ENCODE peak calls at places on chromosomes 12 and 14, in four cellular contexts. H, I, G and L are unnamed samples.

GRCh38 chr12:62692884-62693283 is 226.3 kb downstream of the MON2 start:
- DNase-seq in H (no peak), I (no peak), G (no peak), L (peak; percentile 33)

GRCh38 chr12:51421266-51421884 is 3.3 kb upstream of the SLC4A8 start:
- DNase-seq in H (peak; percentile 48), I (peak; percentile 44), G (no peak), L (peak; percentile 60)

GRCh38 chr12:125096894-125097293 is 31.7 kb downstream of the AACS start:
- DNase-seq in H (no peak), I (no peak), G (no peak), L (no peak)

GRCh38 chr12:40106202-40106533 is 287 bp upstream of the SLC2A13 start:
- DNase-seq in H (no peak), I (no peak), G (no peak), L (no peak)

GRCh38 chr12:11961686-11962085 is 109.1 kb upstream of the BCL2L14 start:
- DNase-seq in H (no peak), I (no peak), G (no peak), L (no peak)

GRCh38 chr12:19792028-19792427 is 352.7 kb downstream of the AEBP2 start:
- DNase-seq in H (no peak), I (no peak), G (no peak), L (no peak)

GRCh38 chr12:118103231-118103600 is 595 bp downstream of the VSIG10 start:
- DNase-seq in H (no peak), I (no peak), G (no peak), L (peak; percentile 28)

GRCh38 chr14:74518221-74518620 is 24.7 kb downstream of the ISCA2 start:
- DNase-seq in H (no peak), I (no peak), G (no peak), L (no peak)

GRCh38 chr12:71848212-71848611 is 8.7 kb downstream of the TBC1D15 start:
- DNase-seq in H (no peak), I (no peak), G (no peak), L (no peak)

GRCh38 chr14:20679907-20680306 is 4.5 kb upstream of the RNASE4 start:
- DNase-seq in H (peak; percentile 76), I (peak; percentile 58), G (no peak), L (peak; percentile 72)

GRCh38 chr14:32256606-32257005 is 53.5 kb upstream of the RNU6-8 start:
- DNase-seq in H (no peak), I (no peak), G (no peak), L (no peak)

GRCh38 chr12:123379391-123379790 is 4.5 kb upstream of the KMT5A start:
- DNase-seq in H (no peak), I (no peak), G (no peak), L (no peak)

GRCh38 chr12:2465681-2466080 is 329.1 kb upstream of the FKBP4 start:
- DNase-seq in H (no peak), I (no peak), G (no peak), L (no peak)

DNA sequence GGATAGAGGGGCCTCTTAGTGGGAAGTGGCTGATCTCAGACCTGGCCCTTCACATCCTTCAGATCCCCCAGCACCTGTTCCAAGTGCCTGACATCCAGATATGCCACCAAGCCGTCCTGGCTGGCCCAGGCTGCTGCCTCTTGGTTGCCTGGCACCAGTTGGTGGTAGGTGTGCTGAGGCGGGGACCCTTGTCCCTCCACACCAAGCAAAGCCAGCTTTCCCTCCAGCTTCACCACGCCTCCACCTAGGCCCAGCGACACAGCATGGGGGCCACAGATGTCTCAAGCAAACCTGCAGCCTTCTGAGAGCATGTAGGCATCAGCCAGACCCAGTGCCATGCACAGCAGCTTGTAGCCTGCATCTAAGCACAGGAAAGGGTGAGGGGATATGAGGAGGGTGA is 3.5 kb upstream of the CD63 start:
- DNase-seq in H (no peak), I (no peak), G (no peak), L (no peak)
- TF ChIP-seq POLR2AphosphoS2 in H (no peak), I (no peak), G (no peak), L (no peak)

DNA sequence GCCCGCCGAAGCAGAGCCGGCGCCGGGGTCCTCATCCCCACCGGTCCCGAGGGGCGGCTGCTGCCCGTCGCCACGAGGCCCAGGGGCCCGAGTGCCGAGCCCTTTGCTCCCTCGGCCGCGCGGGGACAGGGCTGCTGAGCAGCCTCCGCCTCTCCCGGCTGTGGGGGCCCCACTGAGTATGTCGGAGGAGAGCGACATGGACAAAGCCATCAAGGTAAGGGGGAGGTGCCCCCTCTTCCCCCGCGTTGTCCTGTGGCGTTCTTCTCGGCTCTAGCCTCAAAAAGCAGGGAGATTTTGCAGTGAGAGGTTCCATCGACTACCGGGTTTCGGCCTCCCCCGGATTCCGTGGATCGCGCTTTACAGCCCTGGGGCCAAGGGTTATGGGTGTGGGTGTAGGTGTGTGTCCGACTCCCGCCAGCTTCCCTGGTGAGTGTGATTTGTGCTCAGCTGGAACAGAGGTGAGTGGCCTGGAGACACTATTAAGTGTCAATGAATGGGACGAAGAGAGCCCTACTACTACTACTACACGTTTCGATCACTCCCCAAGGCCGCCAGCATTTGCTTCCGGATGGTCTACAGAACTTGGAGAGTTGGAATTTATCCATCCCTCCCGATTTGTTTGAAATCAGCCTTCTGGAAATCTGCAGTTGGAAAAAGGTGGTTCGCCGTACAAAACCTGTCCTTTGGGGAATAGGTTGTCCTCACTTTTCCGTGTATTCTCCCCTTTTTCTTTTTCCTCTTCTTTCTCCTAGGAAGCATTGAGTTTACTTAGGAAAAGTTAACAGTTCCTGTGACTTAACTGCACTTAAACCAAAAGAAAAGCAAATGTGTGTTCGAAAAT is 748 bp downstream of the MAPKAPK5 start:
- DNase-seq in H (peak; percentile 18), I (no peak), G (no peak), L (peak; percentile 25)
- TF ChIP-seq POLR2AphosphoS2 in H (no peak), I (no peak), G (no peak), L (no peak)

GRCh38 chr12:65494537-65494936 is 216.1 kb downstream of the MSRB3 start:
- DNase-seq in H (peak; percentile 22), I (no peak), G (no peak), L (no peak)
- TF ChIP-seq POLR2AphosphoS2 in H (no peak), I (no peak), G (no peak), L (no peak)

DNA sequence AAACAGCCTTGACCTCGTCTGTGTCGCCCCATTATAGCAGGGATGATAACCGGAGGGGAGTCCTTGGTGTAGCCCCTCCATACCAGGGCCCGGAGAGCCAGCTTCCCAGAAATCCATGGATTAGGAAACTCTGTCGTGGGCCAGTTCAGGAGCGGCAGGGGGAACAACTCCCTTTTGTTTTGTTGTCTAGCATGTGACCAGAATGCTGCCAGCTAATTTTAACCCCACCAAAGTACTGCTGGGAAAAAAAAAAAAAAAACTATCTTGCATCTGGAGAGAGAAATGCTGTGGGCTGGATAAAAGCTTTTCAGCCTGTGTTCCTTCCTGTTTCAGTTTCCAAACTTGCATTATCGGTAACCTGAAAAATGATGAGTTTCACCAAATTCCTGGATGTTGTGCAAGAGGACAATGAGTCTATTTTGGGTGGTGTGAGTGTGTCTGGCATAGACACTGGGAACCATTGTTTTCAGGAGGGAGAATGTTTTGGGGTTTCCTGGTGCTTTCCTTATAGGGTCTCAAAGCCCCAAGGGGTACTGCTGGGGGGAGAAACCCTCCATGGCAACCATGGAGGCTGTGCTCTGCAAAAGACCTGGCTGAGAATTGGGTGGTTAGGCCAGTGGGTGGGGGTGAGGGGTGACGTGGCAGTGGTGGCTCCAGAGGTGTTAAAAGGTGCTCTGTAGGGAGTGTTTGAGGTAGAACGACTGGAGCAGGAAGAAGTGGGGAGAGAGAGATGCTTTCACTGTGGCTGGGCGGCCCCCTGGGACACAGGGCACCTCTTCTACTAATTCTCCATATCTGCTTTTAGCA is 14.9 kb upstream of the IRF2BPL start:
- DNase-seq in H (peak; percentile 89), I (no peak), G (peak; percentile 60), L (no peak)
- TF ChIP-seq POLR2AphosphoS2 in H (no peak), I (no peak), G (no peak), L (no peak)

DNA sequence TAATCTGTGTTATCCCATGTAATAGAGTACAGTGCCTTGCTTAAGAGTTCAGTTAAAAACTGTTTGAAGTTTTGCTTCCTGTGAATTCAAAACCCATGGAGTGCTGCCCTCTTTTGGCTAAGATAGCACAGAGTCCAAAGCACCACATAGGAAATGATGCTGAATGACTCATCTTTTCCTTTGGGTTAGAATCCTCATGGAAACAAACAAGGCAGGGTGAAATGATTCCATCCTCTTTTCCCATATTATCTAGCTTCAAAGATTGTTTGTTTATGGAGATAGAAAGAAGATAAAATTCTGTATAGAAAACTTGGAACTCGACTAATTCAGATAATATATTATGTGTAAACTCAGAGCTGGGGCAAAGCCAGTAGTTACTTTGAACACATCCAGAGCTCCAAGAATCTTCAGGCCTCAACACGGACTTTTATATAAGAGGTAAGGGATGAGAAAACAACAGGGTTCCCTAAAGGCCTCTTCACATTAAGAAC is 87.4 kb downstream of the OTOGL start:
- DNase-seq in H (peak; percentile 82), I (peak; percentile 8), G (peak; percentile 26), L (peak; percentile 86)
- TF ChIP-seq POLR2AphosphoS2 in H (no peak), I (no peak), G (no peak), L (no peak)

DNA sequence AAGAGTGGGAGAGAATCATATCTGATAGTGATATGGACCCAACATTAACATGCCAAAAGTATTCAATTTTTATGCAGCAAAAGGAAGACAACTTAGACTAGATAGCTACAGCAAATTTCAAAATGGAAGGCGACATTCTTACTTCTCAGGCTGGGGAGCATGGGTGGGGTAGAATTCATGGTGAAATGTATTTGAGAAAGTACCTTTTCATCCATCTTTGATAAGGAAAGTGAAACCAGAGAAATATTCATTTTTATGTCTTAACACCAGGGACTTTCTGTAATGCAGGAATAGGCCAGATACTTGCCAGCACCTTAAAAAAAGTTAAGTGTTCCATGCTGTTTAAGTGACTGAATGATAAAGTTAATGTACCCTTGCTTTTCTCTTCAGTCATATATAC is 13.4 kb downstream of the BTG1 start:
- DNase-seq in H (no peak), I (no peak), G (no peak), L (no peak)
- TF ChIP-seq POLR2AphosphoS2 in H (no peak), I (no peak), G (no peak), L (no peak)

GRCh38 chr12:25189656-25190055 is 5.3 kb downstream of the DNAI7 start:
- DNase-seq in H (no peak), I (no peak), G (no peak), L (no peak)

GRCh38 chr12:25186788-25187397 is 8.1 kb downstream of the DNAI7 start:
- DNase-seq in H (peak; percentile 30), I (no peak), G (peak; percentile 35), L (no peak)

GRCh38 chr12:25184132-25184531 is 10.8 kb downstream of the DNAI7 start:
- DNase-seq in H (no peak), I (no peak), G (no peak), L (no peak)

GRCh38 chr12:25186038-25186787 is 8.7 kb downstream of the DNAI7 start:
- DNase-seq in H (peak; percentile 43), I (no peak), G (peak; percentile 43), L (no peak)

GRCh38 chr12:25187781-25188180 is 7.2 kb downstream of the DNAI7 start:
- DNase-seq in H (no peak), I (no peak), G (no peak), L (no peak)
- TF ChIP-seq POLR2AphosphoS2 in H (no peak), I (no peak), G (no peak), L (no peak)

GRCh38 chr12:98372340-98373018 is 142.9 kb upstream of the TMPO start:
- DNase-seq in H (no peak), I (no peak), G (no peak), L (no peak)
- TF ChIP-seq POLR2AphosphoS2 in H (no peak), I (no peak), G (no peak), L (no peak)